ENCODE peak calls at places on chromosomes 6 and 20, in seven cellular contexts. B is breast epithelium, M is neural progenitor cell, Y is upper lobe of right lung, R is WERI-Rb-1, K is left ventricle myocardium inferior, C is adrenal gland. Z is an unnamed sample.
A peak's percentile ranks its signal among the peaks of the same experiment; 100 is the strongest.

GRCh38 chr6:136319732-136320131 is 30.1 kb upstream of the BCLAF1 start:
- DNase-seq in B (no peak), M (no peak), Y (no peak), R (no peak), K (no peak), C (no peak), Z (no peak)

GRCh38 chr6:18216411-18216810 is 47.9 kb downstream of the DEK start:
- DNase-seq in B (no peak), M (no peak), Y (no peak), R (no peak), K (no peak), C (no peak), Z (no peak)

GRCh38 chr6:36914227-36914794 is 28.6 kb downstream of the C6orf89 start:
- DNase-seq in B (no peak), M (peak; percentile 61), Y (no peak), R (no peak), K (no peak), C (peak; percentile 67), Z (no peak)

GRCh38 chr20:45345104-45345936 is 2.9 kb downstream of the SDC4 start:
- DNase-seq in B (peak; percentile 80), M (no peak), Y (peak; percentile 94), R (no peak), K (no peak), C (no peak), Z (no peak)

GRCh38 chr20:10508468-10509251 is 73.6 kb downstream of the SLX4IP start:
- DNase-seq in B (no peak), M (no peak), Y (no peak), R (no peak), K (no peak), C (peak; percentile 45), Z (no peak)

GRCh38 chr6:148323344-148323743 is 19.3 kb upstream of the SASH1 start:
- DNase-seq in B (no peak), M (peak; percentile 5), Y (no peak), R (peak; percentile 15), K (no peak), C (no peak), Z (no peak)

GRCh38 chr6:5766260-5766659 is 240.5 kb downstream of the NRN1 start:
- DNase-seq in B (no peak), M (no peak), Y (no peak), R (no peak), K (no peak), C (no peak), Z (peak; percentile 34)

GRCh38 chr6:18148304-18149025 is 6.4 kb downstream of the TPMT start:
- DNase-seq in B (no peak), M (no peak), Y (no peak), R (no peak), K (no peak), C (peak; percentile 15), Z (no peak)

GRCh38 chr6:109184638-109185037 is 89.3 kb downstream of the CEP57L1 start:
- DNase-seq in B (no peak), M (no peak), Y (no peak), R (no peak), K (no peak), C (no peak), Z (no peak)

DNA sequence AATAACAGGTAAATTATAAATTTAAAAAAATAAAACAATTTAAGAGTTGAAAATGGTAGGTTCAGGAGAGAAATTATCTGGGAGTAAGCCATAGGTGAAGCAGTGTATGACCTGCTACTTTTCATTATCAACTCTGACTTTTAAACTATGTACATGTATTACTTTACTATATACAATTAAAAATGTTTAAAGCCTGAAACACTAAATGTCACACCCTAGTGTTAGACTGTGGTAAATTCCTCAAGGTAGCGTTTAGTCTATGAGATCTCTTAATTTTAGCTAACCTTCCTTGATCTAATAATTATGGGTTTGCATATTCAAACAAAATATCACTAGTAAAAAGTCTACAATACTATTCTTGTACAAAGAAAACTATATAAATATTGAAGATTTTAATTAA is 22.3 kb upstream of the TBC1D32 start:
- DNase-seq in B (no peak), M (no peak), Y (no peak), R (no peak), K (no peak), C (no peak), Z (no peak)
- TF ChIP-seq CTCF in B (no peak), M (peak; percentile 27), Y (no peak), R (no peak), K (no peak), C (no peak), Z (no peak)

GRCh38 chr20:14721926-14722325 is 384.5 kb upstream of the FLRT3 start:
- DNase-seq in B (no peak), M (no peak), Y (no peak), R (no peak), K (no peak), C (no peak), Z (no peak)
- H3K27ac ChIP-seq in B (no peak overlapping the region), M (no peak overlapping the region), Y (no peak overlapping the region), R (no peak overlapping the region), K (no peak overlapping the region), C (no peak overlapping the region), Z (no peak overlapping the region)

DNA sequence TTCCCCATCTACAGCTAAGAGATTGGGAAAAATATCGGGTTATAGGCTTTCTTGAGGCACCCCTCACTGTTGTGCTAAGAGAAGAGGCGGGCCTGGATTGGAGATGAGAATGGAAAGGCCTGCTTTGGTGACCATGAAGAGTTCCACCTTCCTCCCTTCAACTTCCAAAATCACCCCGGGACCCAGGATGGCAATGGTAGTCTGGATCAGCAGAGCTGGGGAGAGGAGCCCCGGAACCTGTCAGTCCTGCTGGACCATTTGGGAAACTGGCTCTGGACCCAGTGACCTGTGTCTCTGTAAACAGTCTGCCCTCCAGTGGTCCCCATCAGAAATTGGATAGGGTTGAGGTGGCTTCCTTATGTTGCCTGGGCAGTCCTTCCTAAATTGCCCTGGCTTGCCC is 1085.6 kb downstream of the KHDRBS2 start:
- DNase-seq in B (no peak), M (no peak), Y (no peak), R (no peak), K (no peak), C (no peak), Z (no peak)
- H3K9me3 ChIP-seq in B (peaks cover 8% of the 10 kb centered on the region), M (no peaks in the 10 kb centered on the region), Y (peaks cover 7% of the 10 kb centered on the region), R (no peaks in the 10 kb centered on the region), K (peaks cover 61% of the 10 kb centered on the region), C (no peaks in the 10 kb centered on the region), Z (no peaks in the 10 kb centered on the region)

GRCh38 chr20:43766917-43767316 is 40.1 kb upstream of the GTSF1L start:
- DNase-seq in B (no peak), M (no peak), Y (no peak), R (no peak), K (no peak), C (no peak), Z (no peak)

GRCh38 chr20:43766395-43766794 is 39.6 kb upstream of the GTSF1L start:
- DNase-seq in B (no peak), M (no peak), Y (no peak), R (no peak), K (peak; percentile 72), C (peak; percentile 37), Z (peak; percentile 71)

GRCh38 chr20:43765933-43766332 is 39.1 kb upstream of the GTSF1L start:
- DNase-seq in B (no peak), M (no peak), Y (no peak), R (no peak), K (no peak), C (no peak), Z (no peak)

GRCh38 chr20:43770342-43770741 is 43.5 kb upstream of the GTSF1L start:
- DNase-seq in B (no peak), M (no peak), Y (no peak), R (no peak), K (no peak), C (no peak), Z (no peak)

GRCh38 chr20:43767686-43768474 is 41.1 kb upstream of the GTSF1L start:
- DNase-seq in B (no peak), M (no peak), Y (peak; percentile 15), R (no peak), K (no peak), C (peak; percentile 13), Z (no peak)
- TF ChIP-seq CTCF in B (no peak), M (no peak), Y (no peak), R (no peak), K (peak; percentile 18), C (no peak), Z (no peak)

GRCh38 chr20:57104711-57105110 is 161.7 kb downstream of the BMP7 start:
- DNase-seq in B (no peak), M (no peak), Y (no peak), R (no peak), K (no peak), C (no peak), Z (no peak)
- H3K27ac ChIP-seq in B (no peak overlapping the region), M (no peak overlapping the region), Y (no peak overlapping the region), R (no peak overlapping the region), K (no peak overlapping the region), C (no peak overlapping the region), Z (no peak overlapping the region)

GRCh38 chr20:38144608-38145093 is 20.4 kb downstream of the TGM2 start:
- DNase-seq in B (no peak), M (no peak), Y (no peak), R (no peak), K (no peak), C (no peak), Z (no peak)
- H3K9me3 ChIP-seq in B (no peaks in the 10 kb centered on the region), M (no peaks in the 10 kb centered on the region), Y (no peaks in the 10 kb centered on the region), R (no peaks in the 10 kb centered on the region), K (no peaks in the 10 kb centered on the region), C (no peaks in the 10 kb centered on the region), Z (no peaks in the 10 kb centered on the region)

DNA sequence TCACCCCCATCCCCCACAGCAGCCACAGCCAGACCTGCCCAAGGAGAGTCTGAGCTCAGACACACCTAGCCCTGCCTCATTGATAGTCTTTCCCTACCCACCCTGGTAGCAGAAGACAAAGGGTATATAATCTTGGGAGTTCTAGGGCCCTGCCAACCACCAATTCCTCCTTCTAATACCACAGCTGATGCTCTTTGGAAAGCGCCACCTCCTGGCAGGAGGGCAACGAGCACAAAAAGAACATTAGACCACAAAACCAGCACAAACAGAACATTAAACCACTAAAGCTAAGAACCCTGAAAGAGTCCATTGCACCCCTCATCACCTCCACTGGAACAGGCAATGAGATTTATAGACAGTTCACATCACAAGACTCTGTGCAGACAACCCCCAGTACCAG is 195.8 kb upstream of the FUT9 start:
- DNase-seq in B (no peak), M (no peak), Y (no peak), R (peak; percentile 13), K (no peak), C (peak; percentile 2), Z (no peak)
- TF ChIP-seq CTCF in B (no peak), M (peak; percentile 19), Y (no peak), R (peak; percentile 26), K (no peak), C (no peak), Z (no peak)

GRCh38 chr6:33079575-33079974 is 3.8 kb downstream of the HLA-DPB1 start:
- DNase-seq in B (no peak), M (no peak), Y (no peak), R (no peak), K (no peak), C (no peak), Z (no peak)
- H3K27ac ChIP-seq in B (no peak overlapping the region), M (no peak overlapping the region), Y (peak overlapping the region; percentile 78), R (no peak overlapping the region), K (peak overlapping the region; percentile 90), C (peak overlapping the region; percentile 67), Z (peak overlapping the region; percentile 84)

GRCh38 chr6:167470836-167471547 is 146.1 kb downstream of the TTLL2 start:
- DNase-seq in B (no peak), M (no peak), Y (no peak), R (no peak), K (no peak), C (no peak), Z (no peak)
- H3K9me3 ChIP-seq in B (no peaks in the 10 kb centered on the region), M (no peaks in the 10 kb centered on the region), Y (no peaks in the 10 kb centered on the region), R (no peaks in the 10 kb centered on the region), K (no peaks in the 10 kb centered on the region), C (no peaks in the 10 kb centered on the region), Z (no peaks in the 10 kb centered on the region)

Z was measured in ascending aorta.